ENCODE peak calls at places on chromosomes 3 and 15, in six cellular contexts. F, D, R, Y, Z and O are unnamed samples.

GRCh38 chr3:55206000-55206399 is 278.1 kb upstream of the LRTM1 start:
- DNase-seq in F (no peak), D (no peak), R (no peak), Y (no peak), Z (no peak), O (no peak)

GRCh38 chr15:67178569-67179210 is 75.8 kb downstream of the AAGAB start:
- DNase-seq in F (no peak), D (no peak), R (no peak), Y (no peak), Z (peak), O (peak)

GRCh38 chr15:38647683-38648082 is 83.1 kb upstream of the RASGRP1 start:
- DNase-seq in F (no peak), D (peak), R (no peak), Y (no peak), Z (no peak), O (no peak)

GRCh38 chr15:51155016-51155580 is 60.4 kb upstream of the TNFAIP8L3 start:
- DNase-seq in F (no peak), D (no peak), R (no peak), Y (no peak), Z (no peak), O (no peak)

GRCh38 chr15:99414755-99415731 is 150.7 kb upstream of the MEF2A start:
- DNase-seq in F (no peak), D (no peak), R (no peak), Y (no peak), Z (no peak), O (no peak)

GRCh38 chr15:40137907-40138570 is 22.8 kb upstream of the BUB1B start:
- DNase-seq in F (no peak), D (no peak), R (no peak), Y (no peak), Z (no peak), O (no peak)

GRCh38 chr3:106006001-106006400 is 137.2 kb upstream of the CBLB start:
- DNase-seq in F (no peak), D (peak), R (no peak), Y (no peak), Z (no peak), O (peak)

GRCh38 chr3:106399208-106399607 is 530.4 kb upstream of the CBLB start:
- DNase-seq in F (no peak), D (no peak), R (no peak), Y (no peak), Z (no peak), O (peak)

GRCh38 chr3:147589016-147589415 is 179.9 kb downstream of the ZIC1 start:
- DNase-seq in F (no peak), D (no peak), R (no peak), Y (no peak), Z (no peak), O (no peak)

GRCh38 chr15:76006136-76006778 is 6.0 kb downstream of the NRG4 start:
- DNase-seq in F (no peak), D (no peak), R (no peak), Y (no peak), Z (peak), O (no peak)

GRCh38 chr3:30648670-30649357 is 42.4 kb downstream of the TGFBR2 start:
- DNase-seq in F (no peak), D (no peak), R (no peak), Y (no peak), Z (no peak), O (no peak)

DNA sequence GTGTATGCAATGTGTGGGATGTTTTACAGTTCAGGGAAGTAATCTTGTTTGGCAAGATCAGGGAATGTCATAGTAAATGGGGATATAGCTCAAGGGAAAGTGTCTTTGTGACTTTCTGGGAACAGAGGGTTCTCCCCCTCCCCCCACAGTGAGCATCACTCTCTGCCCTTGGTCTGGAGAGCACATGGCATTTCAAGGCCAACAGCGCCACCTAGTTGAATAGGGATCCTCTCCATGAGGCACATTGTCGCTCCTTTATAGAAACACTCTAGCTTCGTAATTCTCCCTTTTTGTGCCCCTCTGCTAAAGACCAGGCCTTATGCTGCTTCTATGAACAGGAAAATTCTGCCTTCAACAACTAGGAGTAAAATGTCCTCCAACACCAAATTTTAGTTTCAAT is 37.1 kb upstream of the ARNT2 start:
- DNase-seq in F (peak), D (no peak), R (no peak), Y (no peak), Z (no peak), O (no peak)
- TF ChIP-seq CTCF in F (peak), D (no peak), R (no peak), Y (no peak), Z (no peak), O (no peak)

DNA sequence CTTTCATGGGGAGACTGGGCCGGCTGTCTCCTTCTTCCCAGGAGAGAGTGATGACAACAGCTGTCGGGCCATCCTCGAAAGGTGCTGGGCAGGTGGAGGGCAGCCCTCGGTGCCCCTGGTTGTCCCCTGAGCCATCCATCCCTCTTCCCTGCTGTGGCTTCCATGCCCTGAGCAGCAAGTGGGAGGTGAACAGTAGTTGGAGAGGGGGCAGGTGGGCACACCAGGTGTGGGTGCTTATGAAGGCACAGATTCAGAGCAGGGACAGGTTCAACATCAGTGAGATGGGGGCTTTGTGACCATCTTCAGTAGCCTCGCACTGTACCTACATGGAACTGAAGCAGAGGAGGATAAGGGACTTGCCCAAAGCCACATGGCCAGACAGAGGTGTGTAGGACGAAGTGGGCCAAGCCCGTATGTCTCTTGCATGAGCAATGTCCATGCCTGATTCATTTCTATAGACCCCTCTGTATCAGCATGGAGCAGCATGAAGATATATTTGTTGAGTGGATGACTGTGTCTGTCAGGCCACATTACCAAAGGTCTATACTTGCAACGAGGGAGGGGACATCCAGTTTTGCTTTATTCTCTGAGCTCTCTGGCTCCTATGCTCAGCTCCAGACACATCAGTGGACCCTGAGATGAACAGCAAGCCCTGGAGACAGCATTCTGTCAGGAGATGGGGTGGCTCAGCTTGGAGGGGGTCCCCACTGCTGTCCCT is 107.8 kb downstream of the FBLN2 start:
- DNase-seq in F (no peak), D (no peak), R (no peak), Y (no peak), Z (no peak), O (no peak)
- TF ChIP-seq CTCF in F (no peak), D (no peak), R (no peak), Y (no peak), Z (no peak), O (no peak)

GRCh38 chr3:56801151-56801596 is 575 bp downstream of the ARHGEF3 start:
- DNase-seq in F (no peak), D (no peak), R (no peak), Y (no peak), Z (no peak), O (no peak)

GRCh38 chr3:56802411-56802745 is 629 bp upstream of the ARHGEF3 start:
- DNase-seq in F (no peak), D (no peak), R (no peak), Y (no peak), Z (no peak), O (no peak)

GRCh38 chr3:56801597-56802410 is at the start of gene ARHGEF3:
- DNase-seq in F (peak), D (peak), R (peak), Y (peak), Z (peak), O (no peak)

GRCh38 chr3:56799251-56799882 is 2.4 kb downstream of the ARHGEF3 start:
- DNase-seq in F (no peak), D (peak), R (no peak), Y (no peak), Z (no peak), O (no peak)

GRCh38 chr3:56800373-56801150 is 1.2 kb downstream of the ARHGEF3 start:
- DNase-seq in F (no peak), D (peak), R (no peak), Y (no peak), Z (no peak), O (no peak)
- TF ChIP-seq CTCF in F (no peak), D (no peak), R (no peak), Y (no peak), Z (no peak), O (no peak)

DNA sequence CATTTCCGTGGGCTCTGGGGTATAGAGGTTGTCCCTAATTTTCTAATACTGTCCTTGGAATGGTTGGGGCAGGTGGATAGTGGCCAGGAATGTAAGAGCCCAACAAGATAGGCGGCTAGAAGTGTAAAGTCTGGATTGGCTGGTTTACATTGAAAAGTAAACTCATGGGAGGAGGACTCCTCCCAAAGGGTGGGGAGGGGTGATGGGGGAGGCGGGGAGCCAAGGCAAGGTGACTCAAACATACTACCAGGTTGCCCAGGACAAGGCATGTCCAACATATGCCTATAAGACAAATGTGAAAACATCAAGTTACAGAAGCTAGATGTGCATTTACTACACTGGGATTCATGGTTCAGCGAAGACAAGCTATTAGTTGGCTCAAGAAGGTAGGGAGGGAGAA is 14.3 kb upstream of the SAMMSON start:
- DNase-seq in F (no peak), D (peak), R (no peak), Y (no peak), Z (no peak), O (no peak)
- TF ChIP-seq CTCF in F (no peak), D (no peak), R (no peak), Y (no peak), Z (no peak), O (no peak)

DNA sequence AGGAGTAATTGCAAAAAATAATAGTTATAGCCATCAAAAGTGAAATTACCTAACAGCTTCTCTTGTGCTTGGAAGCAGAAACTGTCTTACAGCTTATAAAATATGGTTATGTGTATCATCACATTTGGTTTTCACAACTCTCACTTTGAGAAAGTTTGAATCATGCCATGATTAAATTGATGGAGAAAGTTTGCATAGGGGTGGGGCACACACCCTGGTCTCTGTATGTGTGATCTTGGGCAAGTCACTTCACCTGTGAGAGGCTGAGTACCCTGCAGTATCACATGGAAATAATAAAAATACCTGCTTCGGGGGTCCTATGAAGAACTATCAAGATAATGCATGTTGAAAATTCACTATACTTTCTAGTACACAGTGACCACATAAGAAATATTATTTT is 471.4 kb downstream of the RAP2B start:
- DNase-seq in F (no peak), D (no peak), R (no peak), Y (no peak), Z (no peak), O (no peak)
- TF ChIP-seq CTCF in F (no peak), D (no peak), R (no peak), Y (no peak), Z (no peak), O (no peak)

GRCh38 chr3:43932921-43933320 is 242.2 kb downstream of the ABHD5 start:
- DNase-seq in F (no peak), D (no peak), R (no peak), Y (no peak), Z (no peak), O (peak)
- TF ChIP-seq CTCF in F (no peak), D (no peak), R (no peak), Y (no peak), Z (no peak), O (no peak)

DNA sequence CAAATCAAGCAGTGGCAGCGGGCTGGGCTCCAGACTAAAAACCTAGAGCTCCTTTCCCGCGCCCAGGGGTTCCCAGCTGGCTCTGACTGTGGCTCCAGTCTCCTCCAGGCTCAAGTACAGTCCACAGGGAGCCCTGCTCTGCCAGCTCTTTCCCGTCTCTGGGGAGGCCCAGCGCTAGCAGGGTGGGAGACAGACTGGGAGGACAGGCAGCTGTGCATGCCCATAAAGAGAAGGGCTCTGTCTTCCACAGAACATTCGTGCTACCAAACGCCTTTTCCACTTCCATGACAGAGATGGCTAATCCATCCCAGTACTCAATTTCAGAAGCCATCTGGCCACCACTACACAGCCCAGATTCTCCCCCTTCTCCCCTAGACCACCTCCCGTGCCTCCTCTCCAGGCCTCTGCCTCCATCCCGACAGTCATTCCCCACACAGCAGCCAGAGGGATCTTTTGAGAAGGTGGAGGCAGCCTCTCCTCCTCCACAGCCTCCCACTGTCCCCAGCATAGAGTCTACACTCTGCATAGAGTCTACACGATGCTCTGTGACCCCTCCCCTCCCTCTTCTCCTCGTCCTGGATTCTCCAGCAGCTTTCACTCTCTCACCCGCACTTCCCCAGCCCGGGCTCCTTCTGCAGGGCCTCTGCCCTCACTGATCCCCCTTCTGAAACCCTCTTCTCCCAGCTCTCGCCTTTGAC is 6.8 kb upstream of the DUSP7 start:
- DNase-seq in F (peak), D (no peak), R (no peak), Y (no peak), Z (no peak), O (no peak)
- TF ChIP-seq CTCF in F (peak), D (no peak), R (no peak), Y (no peak), Z (no peak), O (no peak)

GRCh38 chr15:96463376-96463775 is 132.9 kb downstream of the NR2F2 start:
- DNase-seq in F (no peak), D (no peak), R (no peak), Y (no peak), Z (no peak), O (no peak)

GRCh38 chr15:96466548-96466947 is 136.0 kb downstream of the NR2F2 start:
- DNase-seq in F (no peak), D (no peak), R (no peak), Y (no peak), Z (no peak), O (no peak)

GRCh38 chr15:96457852-96458251 is 127.4 kb downstream of the NR2F2 start:
- DNase-seq in F (no peak), D (no peak), R (no peak), Y (no peak), Z (no peak), O (no peak)

GRCh38 chr15:96460106-96460505 is 129.6 kb downstream of the NR2F2 start:
- DNase-seq in F (no peak), D (no peak), R (no peak), Y (no peak), Z (no peak), O (no peak)

GRCh38 chr15:96462768-96463167 is 132.3 kb downstream of the NR2F2 start:
- DNase-seq in F (no peak), D (no peak), R (no peak), Y (no peak), Z (no peak), O (no peak)
- TF ChIP-seq CTCF in F (no peak), D (no peak), R (no peak), Y (no peak), Z (no peak), O (peak)

GRCh38 chr15:30901889-30902288 is 1.8 kb upstream of the FAN1 start:
- DNase-seq in F (no peak), D (no peak), R (no peak), Y (no peak), Z (no peak), O (no peak)

GRCh38 chr15:30895461-30896210 is 8.1 kb upstream of the FAN1 start:
- DNase-seq in F (no peak), D (no peak), R (no peak), Y (no peak), Z (no peak), O (no peak)

GRCh38 chr15:30896211-30896606 is 7.5 kb upstream of the FAN1 start:
- DNase-seq in F (no peak), D (no peak), R (no peak), Y (no peak), Z (no peak), O (no peak)
- TF ChIP-seq CTCF in F (no peak), D (no peak), R (no peak), Y (no peak), Z (no peak), O (no peak)

GRCh38 chr15:74955796-74956647 is 550 bp downstream of the RPP25 start:
- DNase-seq in F (no peak), D (peak), R (peak), Y (peak), Z (peak), O (no peak)

GRCh38 chr15:74958908-74959642 is 2.5 kb upstream of the RPP25 start:
- DNase-seq in F (no peak), D (no peak), R (no peak), Y (no peak), Z (no peak), O (no peak)

GRCh38 chr15:74956648-74957300 is at the start of gene RPP25:
- DNase-seq in F (no peak), D (peak), R (peak), Y (peak), Z (peak), O (no peak)

GRCh38 chr15:74958320-74958907 is 1.8 kb upstream of the RPP25 start:
- DNase-seq in F (no peak), D (no peak), R (peak), Y (peak), Z (peak), O (no peak)

GRCh38 chr15:74957301-74958035 is 896 bp upstream of the RPP25 start:
- DNase-seq in F (no peak), D (no peak), R (peak), Y (no peak), Z (peak), O (no peak)
- TF ChIP-seq CTCF in F (no peak), D (no peak), R (no peak), Y (no peak), Z (no peak), O (no peak)